ENCODE peak calls at places on chromosomes 12 and 14, in six cellular contexts. X is hepatocyte, A is AG04450, S is pulmonary artery endothelial cell, L is germinal center, Y is EH. N is an unnamed sample.

GRCh38 chr14:26128931-26129674 is 468.7 kb downstream of the NOVA1 start:
- DNase-seq in X (no peak), S (peak), A (no peak), L (no peak), Y (no peak), N (peak)

GRCh38 chr14:54712371-54712998 is 145.6 kb downstream of the SAMD4A start:
- DNase-seq in X (no peak), A (no peak), L (peak), S (no peak), Y (peak), N (no peak)

GRCh38 chr12:50351120-50352043 is 45.0 kb downstream of the FAM186A start:
- DNase-seq in L (no peak), X (peak), S (no peak), A (no peak), Y (peak), N (no peak)

GRCh38 chr14:55123101-55123500 is 6.0 kb upstream of the LGALS3 start:
- DNase-seq in A (peak), X (peak), S (no peak), Y (peak), L (no peak), N (peak)

GRCh38 chr12:111838353-111838752 is 3.7 kb upstream of the MAPKAPK5 start:
- DNase-seq in S (no peak), A (no peak), X (peak), L (no peak), Y (no peak), N (no peak)

GRCh38 chr14:105476937-105477658 is 2.5 kb downstream of the CRIP2 start:
- DNase-seq in A (no peak), Y (no peak), S (no peak), X (no peak), L (no peak), N (no peak)

GRCh38 chr12:389138-390096 is at the start of gene KDM5A:
- DNase-seq in S (peak), A (peak), X (peak), Y (peak), L (peak), N (peak)

GRCh38 chr14:94787092-94787491 is 17.2 kb upstream of the GSC start:
- DNase-seq in L (no peak), X (no peak), S (no peak), A (no peak), Y (no peak), N (no peak)

GRCh38 chr12:91637789-91638624 is 455.4 kb upstream of the DCN start:
- DNase-seq in S (no peak), Y (no peak), X (no peak), L (no peak), A (no peak), N (no peak)

GRCh38 chr14:99435327-99435726 is 45.3 kb downstream of the SETD3 start:
- DNase-seq in Y (no peak), A (no peak), X (no peak), L (no peak), S (no peak), N (no peak)

GRCh38 chr12:122166422-122167327 is 7.3 kb downstream of the IL31 start:
- DNase-seq in S (no peak), X (no peak), Y (no peak), L (no peak), A (no peak), N (peak)

N was measured in astrocyte of the hippocampus.